ENCODE peak calls at places on chromosomes 16 and 17, in five cellular contexts. S, R, X, O and M are unnamed samples.

GRCh38 chr17:8311131-8311790 is 1.2 kb downstream of the ARHGEF15 start:
- DNase-seq in S (no peak), R (no peak), X (no peak), O (no peak), M (peak)

GRCh38 chr17:16989953-16990860 is 18.3 kb upstream of the TNFRSF13B start:
- DNase-seq in S (no peak), R (no peak), X (no peak), O (no peak), M (no peak)

GRCh38 chr17:77616243-77616731 is 342.2 kb upstream of the TNRC6C start:
- DNase-seq in S (no peak), R (no peak), X (peak), O (no peak), M (no peak)

GRCh38 chr16:85970016-85970711 is 71.2 kb downstream of the IRF8 start:
- DNase-seq in S (no peak), R (no peak), X (no peak), O (no peak), M (peak)

GRCh38 chr17:51128089-51128488 is 7.4 kb upstream of the SPAG9 start:
- DNase-seq in S (no peak), R (no peak), X (peak), O (no peak), M (no peak)

GRCh38 chr17:50666316-50666715 is 31.6 kb downstream of the ABCC3 start:
- DNase-seq in S (no peak), R (no peak), X (no peak), O (no peak), M (no peak)

GRCh38 chr17:77458202-77459017 is 317.6 kb downstream of the SEC14L1 start:
- DNase-seq in S (no peak), R (no peak), X (no peak), O (no peak), M (peak)

GRCh38 chr17:12342609-12343248 is 322.1 kb downstream of the MAP2K4 start:
- DNase-seq in S (no peak), R (peak), X (peak), O (no peak), M (no peak)

GRCh38 chr17:38345743-38346142 is 2.0 kb upstream of the GPR179 start:
- DNase-seq in S (no peak), R (no peak), X (no peak), O (no peak), M (no peak)

GRCh38 chr17:31216053-31216751 is 80.8 kb downstream of the OMG start:
- DNase-seq in S (no peak), R (peak), X (peak), O (no peak), M (peak)

GRCh38 chr17:49511810-49512209 is 16.7 kb downstream of the NGFR start:
- DNase-seq in S (no peak), R (no peak), X (no peak), O (no peak), M (no peak)

DNA sequence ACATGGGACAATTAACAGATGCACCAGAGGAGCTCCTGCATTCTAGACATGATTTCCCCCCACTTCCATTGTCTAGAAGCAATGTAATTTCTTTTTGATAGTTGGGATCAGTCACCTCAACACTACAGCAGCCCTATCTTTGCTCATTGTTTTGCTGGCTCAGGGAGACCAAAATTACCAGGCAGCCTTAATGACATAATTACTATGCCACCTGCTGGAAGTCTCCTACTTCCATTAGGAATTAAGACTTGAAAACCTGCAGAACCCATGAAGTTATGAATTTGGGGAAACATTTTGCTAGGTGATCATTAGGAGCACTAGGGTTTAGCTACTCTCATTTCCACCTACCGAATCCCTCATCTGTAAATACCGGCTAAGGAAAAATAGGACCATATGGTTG is 312.0 kb upstream of the CA10 start:
- DNase-seq in S (no peak), R (no peak), X (no peak), O (no peak), M (no peak)
- TF ChIP-seq CTCF in S (no peak), R (no peak), X (no peak), O (no peak), M (no peak)

DNA sequence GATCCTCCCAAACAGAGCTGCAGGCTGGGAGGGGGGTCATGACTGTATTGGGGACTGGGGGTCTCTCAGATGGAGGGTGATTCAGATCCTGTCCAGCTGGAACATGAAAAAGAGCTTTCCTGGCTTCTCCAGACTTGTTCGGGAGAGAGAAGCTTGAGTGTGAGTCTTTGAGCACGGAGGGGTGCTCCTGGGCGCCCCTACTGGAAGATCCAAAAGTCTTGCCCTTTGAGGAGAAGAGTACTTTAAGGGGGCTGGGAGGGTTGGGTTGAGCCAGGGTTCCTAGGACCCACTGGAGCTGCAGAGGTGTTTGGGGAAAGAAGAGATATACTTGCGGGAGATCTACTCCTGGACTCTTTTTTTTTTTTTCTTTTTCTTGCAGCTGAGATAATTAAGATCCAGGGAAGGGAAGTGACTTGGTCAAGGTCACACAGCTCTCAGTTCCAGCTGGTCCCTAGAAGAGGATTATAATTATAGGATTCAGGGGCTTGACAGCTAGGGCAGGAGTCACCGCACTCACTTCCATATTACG is 8.4 kb downstream of the RARA start:
- DNase-seq in S (no peak), R (peak), X (peak), O (peak), M (peak)
- TF ChIP-seq CTCF in S (peak), R (peak), X (peak), O (peak), M (peak)

GRCh38 chr17:44733753-44734152 is 25.0 kb upstream of the ADAM11 start:
- DNase-seq in S (no peak), R (no peak), X (peak), O (no peak), M (no peak)
- TF ChIP-seq CTCF in S (no peak), R (peak), X (peak), O (no peak), M (peak)

GRCh38 chr17:21277332-21277731 is 7.2 kb upstream of the MAP2K3 start:
- DNase-seq in S (no peak), R (no peak), X (no peak), O (no peak), M (no peak)

GRCh38 chr17:21275047-21275578 is 9.4 kb upstream of the MAP2K3 start:
- DNase-seq in S (no peak), R (no peak), X (no peak), O (no peak), M (peak)

GRCh38 chr17:21278304-21279197 is 6.0 kb upstream of the MAP2K3 start:
- DNase-seq in S (no peak), R (no peak), X (peak), O (peak), M (peak)

GRCh38 chr17:21272881-21273839 is 11.4 kb upstream of the MAP2K3 start:
- DNase-seq in S (no peak), R (no peak), X (no peak), O (no peak), M (peak)

DNA sequence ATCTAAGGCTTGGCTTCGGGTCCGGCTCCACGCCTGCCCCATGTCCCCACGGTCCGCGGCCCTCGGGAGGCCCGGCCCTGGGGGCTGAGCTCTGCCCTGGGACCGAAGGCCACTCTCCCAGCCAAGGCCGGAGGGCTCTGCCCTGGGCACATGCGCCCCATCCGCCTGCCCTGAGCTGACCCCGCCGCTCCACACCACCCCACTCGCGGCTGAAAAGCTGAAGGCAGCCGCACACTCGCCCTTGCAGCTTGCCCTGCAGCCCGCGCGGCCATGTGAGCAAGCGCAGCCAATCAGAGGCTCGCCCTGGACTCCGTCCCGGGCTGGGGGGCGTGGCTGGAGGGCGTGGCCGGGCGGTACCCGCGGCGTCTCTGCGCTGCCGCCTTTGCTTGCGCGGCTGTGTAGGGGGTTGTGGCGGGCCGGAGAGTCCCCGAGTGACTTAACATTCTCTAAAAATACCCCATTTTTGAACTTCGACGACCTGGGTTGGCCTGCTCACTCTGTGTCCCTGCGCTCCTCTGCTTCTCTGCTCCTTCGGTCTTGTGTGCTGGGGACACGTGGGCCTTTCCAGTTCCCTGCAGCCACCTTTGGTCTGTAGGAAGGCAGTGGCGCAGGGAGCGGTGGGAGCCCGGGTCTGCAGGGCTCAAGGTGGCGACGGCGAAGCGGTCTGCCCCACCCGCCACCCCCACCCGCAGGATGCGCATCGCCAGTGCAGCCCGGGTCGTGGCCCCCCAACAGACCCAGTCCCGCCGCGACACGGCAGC is 8.8 kb upstream of the MAP2K3 start:
- DNase-seq in S (peak), R (peak), X (peak), O (peak), M (peak)
- TF ChIP-seq CTCF in S (no peak), R (no peak), X (no peak), O (no peak), M (no peak)

GRCh38 chr16:19126300-19126699 is 12.5 kb downstream of the ITPRIPL2 start:
- DNase-seq in S (no peak), R (no peak), X (no peak), O (no peak), M (no peak)
- TF ChIP-seq CTCF in S (no peak), R (no peak), X (no peak), O (no peak), M (no peak)

GRCh38 chr16:77043076-77043475 is 147.9 kb upstream of the MON1B start:
- DNase-seq in S (no peak), R (no peak), X (peak), O (no peak), M (peak)
- TF ChIP-seq CTCF in S (no peak), R (no peak), X (peak), O (no peak), M (peak)

DNA sequence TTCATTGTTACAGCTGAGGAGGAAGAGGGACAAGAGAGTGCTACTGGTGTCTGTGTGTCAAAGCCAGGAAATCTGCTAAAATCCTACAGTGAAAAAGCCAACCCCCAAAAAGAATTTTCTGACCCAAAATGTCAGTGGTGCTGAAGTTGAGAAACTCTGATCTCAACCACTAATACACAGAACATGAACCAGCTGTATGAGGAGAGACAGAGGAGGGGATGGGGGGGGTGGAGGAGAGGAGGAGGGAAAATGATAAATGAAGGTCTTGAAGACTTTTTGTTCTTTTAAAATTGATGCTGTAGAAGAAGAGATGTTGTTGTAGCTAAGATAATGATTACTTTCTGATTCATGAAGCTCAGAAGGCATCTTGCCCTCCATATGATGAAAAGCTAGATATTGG is 27.4 kb upstream of the CDRT4 start:
- DNase-seq in S (no peak), R (no peak), X (no peak), O (no peak), M (no peak)
- TF ChIP-seq CTCF in S (no peak), R (no peak), X (no peak), O (no peak), M (no peak)

DNA sequence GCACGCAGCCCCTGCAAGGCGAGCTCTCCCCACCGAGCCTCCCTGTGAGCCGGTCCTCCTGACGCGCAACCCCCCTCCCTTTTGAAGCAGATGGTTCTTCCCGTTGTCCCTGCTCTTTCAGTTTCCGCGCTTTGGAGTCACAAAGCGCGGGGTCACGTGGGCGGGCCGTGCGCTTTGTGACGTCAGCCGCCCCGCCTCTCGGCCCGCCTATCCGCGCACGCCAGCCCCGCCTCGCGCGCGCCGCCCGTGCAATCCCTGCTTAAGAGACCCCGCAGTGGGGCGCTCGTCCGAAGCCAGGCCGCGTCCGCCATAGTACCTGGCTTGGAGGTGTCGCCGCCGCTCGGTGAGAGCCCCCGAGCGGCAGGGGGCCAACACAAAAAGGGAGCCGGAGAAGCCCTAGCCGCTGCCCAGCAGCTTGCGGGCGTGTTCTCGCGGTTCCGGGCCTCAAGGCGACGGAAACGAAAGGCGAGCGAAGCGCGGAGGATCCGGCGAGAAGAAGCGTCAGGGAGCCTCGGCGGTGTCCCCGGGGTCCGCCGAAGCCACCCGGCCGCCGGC is at the start of gene RBBP6:
- DNase-seq in S (peak), R (peak), X (peak), O (peak), M (peak)
- TF ChIP-seq CTCF in S (peak), R (peak), X (no peak), O (peak), M (peak)

GRCh38 chr17:43365356-43365755 is 33.4 kb upstream of the ARL4D start:
- DNase-seq in S (no peak), R (no peak), X (no peak), O (no peak), M (no peak)
- TF ChIP-seq CTCF in S (no peak), R (no peak), X (peak), O (no peak), M (peak)